ENCODE peak calls at places on chromosomes 2 and 18, in six cellular contexts. N is AG09309; L is HCT116; K is BE2C; X is CD8-positive, alpha-beta T cell; B is foreskin fibroblast. U is an unnamed sample.

GRCh38 chr2:176554107-176555048 is 285.1 kb downstream of the MTX2 start:
- DNase-seq in X (peak; percentile 16), B (peak; percentile 74), K (peak; percentile 22), N (no peak), L (peak; percentile 43), U (peak; percentile 62)

GRCh38 chr2:99729104-99729503 is 239.3 kb upstream of the REV1 start:
- DNase-seq in B (no peak), N (peak; percentile 34), K (no peak), L (no peak), X (no peak), U (no peak)

GRCh38 chr2:675982-676646 is 1.1 kb downstream of the TMEM18 start:
- DNase-seq in X (peak; percentile 21), K (peak; percentile 75), N (peak; percentile 72), B (peak; percentile 96), L (no peak), U (peak; percentile 57)

GRCh38 chr2:150282821-150283309 is 204.6 kb downstream of the RND3 start:
- DNase-seq in B (peak; percentile 17), X (no peak), K (no peak), N (no peak), L (no peak), U (no peak)

GRCh38 chr2:233443511-233444183 is 89.4 kb downstream of the DGKD start:
- DNase-seq in B (peak; percentile 90), X (peak; percentile 74), K (peak; percentile 82), L (peak; percentile 53), N (peak; percentile 59), U (peak; percentile 88)

GRCh38 chr2:240626531-240627300 is 1.4 kb downstream of the GPR35 start:
- DNase-seq in B (no peak), K (peak; percentile 7), N (no peak), X (no peak), L (no peak), U (peak; percentile 52)

GRCh38 chr2:157152362-157152761 is 105.1 kb upstream of the GALNT5 start:
- DNase-seq in L (no peak), X (no peak), B (no peak), K (no peak), N (no peak), U (no peak)

GRCh38 chr18:61833387-61833786 is 59.4 kb downstream of the RNF152 start:
- DNase-seq in N (peak; percentile 24), L (no peak), K (no peak), X (no peak), B (peak; percentile 85), U (peak; percentile 29)

GRCh38 chr2:26606847-26607190 is 34.3 kb downstream of the CIB4 start:
- DNase-seq in B (no peak), K (no peak), L (peak; percentile 34), N (no peak), X (no peak), U (no peak)

GRCh38 chr2:238835726-238836301 is 12.1 kb upstream of the TWIST2 start:
- DNase-seq in N (no peak), L (no peak), K (no peak), X (no peak), B (no peak), U (no peak)

GRCh38 chr18:75643083-75643482 is 215.6 kb upstream of the SMIM21 start:
- DNase-seq in K (no peak), L (no peak), X (no peak), N (no peak), B (no peak), U (no peak)

GRCh38 chr2:197740200-197740599 is 35.0 kb downstream of the MARS2 start:
- DNase-seq in K (no peak), X (no peak), N (no peak), L (no peak), B (no peak), U (no peak)

GRCh38 chr18:9914334-9914583 is 443 bp downstream of the VAPA start:
- DNase-seq in B (no peak), N (no peak), L (no peak), K (no peak), X (no peak), U (no peak)

GRCh38 chr2:19354417-19355022 is 3.9 kb downstream of the OSR1 start:
- DNase-seq in K (no peak), N (no peak), X (no peak), L (no peak), B (peak; percentile 39), U (no peak)

GRCh38 chr2:19351914-19352697 is 6.3 kb downstream of the OSR1 start:
- DNase-seq in K (no peak), L (no peak), X (no peak), N (no peak), B (no peak), U (no peak)

GRCh38 chr2:19351499-19351898 is 6.9 kb downstream of the OSR1 start:
- DNase-seq in X (no peak), N (no peak), B (no peak), L (no peak), K (no peak), U (no peak)

GRCh38 chr2:19353721-19354050 is 4.7 kb downstream of the OSR1 start:
- DNase-seq in L (no peak), K (no peak), X (no peak), N (no peak), B (no peak), U (no peak)

DNA sequence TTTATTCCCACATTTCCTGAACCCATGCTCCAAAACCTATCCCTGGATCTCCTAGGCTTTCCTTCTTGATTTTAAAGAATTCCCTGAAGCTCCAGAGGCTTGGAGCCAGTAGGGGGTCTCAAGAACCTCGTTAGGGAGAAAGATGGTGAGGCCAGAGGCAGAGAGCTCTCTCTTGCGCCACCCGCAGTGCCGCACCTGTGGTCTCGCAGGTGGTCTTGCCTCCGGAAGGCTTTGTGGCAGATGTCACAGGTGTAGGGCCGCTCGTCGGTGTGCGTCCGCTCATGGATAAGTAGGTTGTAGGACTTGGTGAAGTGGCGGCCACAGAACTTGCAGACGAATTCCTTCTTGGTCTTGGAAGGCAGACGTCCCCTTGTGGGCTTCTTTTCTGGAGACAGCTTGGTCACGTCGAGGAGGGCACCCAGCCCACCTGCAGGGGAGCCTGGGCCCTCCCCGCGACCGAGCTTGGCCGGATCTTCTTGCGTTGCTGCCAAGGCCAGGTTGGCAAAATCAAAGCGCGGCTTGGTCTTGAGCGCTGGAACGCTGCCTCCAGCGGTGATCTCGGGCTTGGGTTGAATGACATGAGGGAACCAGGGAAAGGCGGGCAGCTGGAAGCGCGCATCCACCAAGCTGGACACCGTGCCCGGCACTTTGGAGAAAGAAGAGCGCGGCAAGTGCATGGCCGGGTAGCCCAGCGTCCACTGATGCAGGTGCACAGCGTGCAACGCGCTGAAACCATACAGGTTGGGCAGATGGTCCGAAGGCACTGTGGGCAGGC is 5.3 kb downstream of the OSR1 start:
- DNase-seq in L (no peak), N (no peak), X (no peak), K (no peak), B (no peak), U (no peak)
- TF ChIP-seq CTCF in L (no peak), N (no peak), X (no peak), K (no peak), B (no peak), U (no peak)

GRCh38 chr18:57440331-57441101 is 5.3 kb downstream of the ONECUT2 start:
- DNase-seq in K (no peak), B (no peak), L (no peak), N (no peak), X (no peak), U (no peak)
- H3K4me3 ChIP-seq in K (no peak overlapping the region), B (no peak overlapping the region), L (no peak overlapping the region), N (no peak overlapping the region), X (no peak overlapping the region), U (no peak overlapping the region)

GRCh38 chr2:11389551-11390528 is 45.4 kb upstream of the ROCK2 start:
- DNase-seq in L (no peak), X (no peak), N (no peak), B (peak; percentile 63), K (no peak), U (no peak)
- TF ChIP-seq CTCF in L (no peak), X (no peak), N (no peak), B (no peak), K (no peak), U (no peak)

GRCh38 chr2:24072259-24072658 is 3.9 kb downstream of the SF3B6 start:
- DNase-seq in B (no peak), N (no peak), L (no peak), K (no peak), X (no peak), U (no peak)
- H3K4me3 ChIP-seq in B (no peak overlapping the region), N (no peak overlapping the region), L (no peak overlapping the region), K (no peak overlapping the region), X (no peak overlapping the region), U (no peak overlapping the region)